ENCODE peak calls at places on chromosomes 12 and 14, in nine cellular contexts. One of them, this sample, is unnamed.

GRCh38 chr14:81211844-81212243 is 8.9 kb downstream of the GTF2A1 start:
- DNase-seq in foreskin fibroblast: peak; percentile 65
- DNase-seq in uterus: no peak
- DNase-seq in PC-3: peak; percentile 38
- DNase-seq in heart right ventricle: peak; percentile 29
- DNase-seq in neural crest cell: no peak
- DNase-seq in ovary: no peak
- DNase-seq in IMR-90: peak; percentile 17
- DNase-seq in dorsolateral prefrontal cortex: no peak
- DNase-seq in this sample: no peak

GRCh38 chr12:118058881-118059644 is 1.9 kb downstream of the WSB2 start:
- DNase-seq in heart right ventricle: no peak
- DNase-seq in PC-3: peak; percentile 70
- DNase-seq in IMR-90: peak; percentile 47
- DNase-seq in foreskin fibroblast: peak; percentile 68
- DNase-seq in neural crest cell: no peak
- DNase-seq in dorsolateral prefrontal cortex: no peak
- DNase-seq in ovary: no peak
- DNase-seq in uterus: no peak
- DNase-seq in this sample: no peak

GRCh38 chr12:113868365-113868764 is 97.8 kb downstream of the RBM19 start:
- DNase-seq in foreskin fibroblast: no peak
- DNase-seq in PC-3: no peak
- DNase-seq in neural crest cell: no peak
- DNase-seq in uterus: no peak
- DNase-seq in heart right ventricle: no peak
- DNase-seq in ovary: no peak
- DNase-seq in IMR-90: no peak
- DNase-seq in dorsolateral prefrontal cortex: no peak
- DNase-seq in this sample: no peak

GRCh38 chr12:128644664-128645296 is 179.0 kb downstream of the SLC15A4 start:
- DNase-seq in neural crest cell: peak; percentile 19
- DNase-seq in uterus: no peak
- DNase-seq in heart right ventricle: no peak
- DNase-seq in dorsolateral prefrontal cortex: no peak
- DNase-seq in PC-3: peak; percentile 45
- DNase-seq in ovary: no peak
- DNase-seq in IMR-90: no peak
- DNase-seq in foreskin fibroblast: no peak
- DNase-seq in this sample: peak; percentile 49

GRCh38 chr12:14843425-14843887 is at the start of gene ART4:
- DNase-seq in neural crest cell: no peak
- DNase-seq in uterus: no peak
- DNase-seq in foreskin fibroblast: no peak
- DNase-seq in ovary: no peak
- DNase-seq in heart right ventricle: peak; percentile 36
- DNase-seq in IMR-90: no peak
- DNase-seq in PC-3: no peak
- DNase-seq in dorsolateral prefrontal cortex: no peak
- DNase-seq in this sample: no peak

GRCh38 chr14:46140445-46140844 is 511.1 kb downstream of the RPL10L start:
- DNase-seq in heart right ventricle: no peak
- DNase-seq in PC-3: no peak
- DNase-seq in foreskin fibroblast: no peak
- DNase-seq in IMR-90: no peak
- DNase-seq in neural crest cell: no peak
- DNase-seq in uterus: no peak
- DNase-seq in dorsolateral prefrontal cortex: no peak
- DNase-seq in ovary: no peak
- DNase-seq in this sample: no peak

GRCh38 chr12:6534914-6535696 is 788 bp downstream of the GAPDH start:
- DNase-seq in foreskin fibroblast: peak; percentile 91
- DNase-seq in neural crest cell: peak; percentile 59
- DNase-seq in heart right ventricle: peak; percentile 68
- DNase-seq in ovary: peak; percentile 80
- DNase-seq in IMR-90: peak; percentile 69
- DNase-seq in dorsolateral prefrontal cortex: no peak
- DNase-seq in PC-3: peak; percentile 45
- DNase-seq in uterus: peak; percentile 74
- DNase-seq in this sample: peak; percentile 90

GRCh38 chr12:685388-685787 is 22.1 kb upstream of the NINJ2 start:
- DNase-seq in PC-3: no peak
- DNase-seq in uterus: no peak
- DNase-seq in heart right ventricle: no peak
- DNase-seq in dorsolateral prefrontal cortex: no peak
- DNase-seq in IMR-90: peak; percentile 28
- DNase-seq in ovary: no peak
- DNase-seq in foreskin fibroblast: no peak
- DNase-seq in neural crest cell: no peak
- DNase-seq in this sample: no peak

GRCh38 chr12:75556306-75556899 is 45.0 kb upstream of the KRR1 start:
- DNase-seq in uterus: no peak
- DNase-seq in PC-3: peak; percentile 49
- DNase-seq in IMR-90: no peak
- DNase-seq in ovary: no peak
- DNase-seq in neural crest cell: no peak
- DNase-seq in heart right ventricle: no peak
- DNase-seq in foreskin fibroblast: no peak
- DNase-seq in dorsolateral prefrontal cortex: no peak
- DNase-seq in this sample: no peak

GRCh38 chr12:12872934-12873275 is 18.5 kb upstream of the GPRC5A start:
- DNase-seq in uterus: no peak
- DNase-seq in neural crest cell: no peak
- DNase-seq in PC-3: peak; percentile 81
- DNase-seq in heart right ventricle: no peak
- DNase-seq in ovary: no peak
- DNase-seq in dorsolateral prefrontal cortex: no peak
- DNase-seq in foreskin fibroblast: peak; percentile 76
- DNase-seq in IMR-90: peak; percentile 83
- DNase-seq in this sample: no peak

GRCh38 chr12:100845095-100845494 is 50.5 kb downstream of the ANO4 start:
- DNase-seq in neural crest cell: no peak
- DNase-seq in ovary: no peak
- DNase-seq in PC-3: peak; percentile 45
- DNase-seq in heart right ventricle: no peak
- DNase-seq in foreskin fibroblast: peak; percentile 4
- DNase-seq in uterus: no peak
- DNase-seq in IMR-90: no peak
- DNase-seq in dorsolateral prefrontal cortex: no peak
- DNase-seq in this sample: no peak

GRCh38 chr12:97075583-97076268 is 168.7 kb downstream of the NEDD1 start:
- DNase-seq in heart right ventricle: no peak
- DNase-seq in foreskin fibroblast: no peak
- DNase-seq in PC-3: no peak
- DNase-seq in neural crest cell: no peak
- DNase-seq in dorsolateral prefrontal cortex: no peak
- DNase-seq in ovary: no peak
- DNase-seq in IMR-90: no peak
- DNase-seq in uterus: no peak
- DNase-seq in this sample: no peak

DNA sequence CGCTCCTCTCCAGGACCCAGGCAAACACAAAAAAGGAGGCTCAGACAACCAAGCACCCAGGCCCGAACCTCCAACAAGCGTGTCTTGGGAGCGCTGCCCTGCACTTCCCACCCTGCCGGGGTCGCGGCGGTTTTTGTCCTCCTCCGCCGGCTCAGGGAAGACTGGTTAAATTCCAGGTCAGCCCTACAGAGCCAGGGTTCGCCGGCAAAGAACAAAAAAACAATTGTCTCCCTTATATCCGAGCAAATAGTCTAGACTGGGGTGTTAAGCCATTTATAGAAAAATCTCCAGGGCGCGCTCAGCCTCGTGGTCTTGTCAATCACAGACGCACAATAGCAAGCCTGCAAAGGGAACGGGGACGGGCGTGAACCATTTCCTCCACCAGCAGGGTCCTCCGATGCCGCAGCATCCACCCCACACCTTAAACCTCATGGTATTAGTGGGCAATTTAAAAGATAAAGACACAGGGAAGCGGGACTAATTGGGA is 46.9 kb downstream of the BCAT1 start:
- DNase-seq in dorsolateral prefrontal cortex: peak; percentile 67
- DNase-seq in PC-3: no peak
- DNase-seq in foreskin fibroblast: peak; percentile 52
- DNase-seq in IMR-90: no peak
- DNase-seq in ovary: no peak
- DNase-seq in neural crest cell: peak; percentile 52
- DNase-seq in uterus: no peak
- DNase-seq in heart right ventricle: no peak
- DNase-seq in this sample: peak; percentile 71
- TF ChIP-seq CTCF in dorsolateral prefrontal cortex: no peak
- TF ChIP-seq CTCF in PC-3: no peak
- TF ChIP-seq CTCF in foreskin fibroblast: no peak
- TF ChIP-seq CTCF in IMR-90: no peak
- TF ChIP-seq CTCF in ovary: no peak
- TF ChIP-seq CTCF in neural crest cell: peak; percentile 30
- TF ChIP-seq CTCF in uterus: no peak
- TF ChIP-seq CTCF in heart right ventricle: no peak
- TF ChIP-seq CTCF in this sample: no peak

GRCh38 chr12:24012528-24012927 is 63.1 kb upstream of the SOX5 start:
- DNase-seq in uterus: no peak
- DNase-seq in PC-3: peak; percentile 12
- DNase-seq in neural crest cell: no peak
- DNase-seq in heart right ventricle: no peak
- DNase-seq in IMR-90: peak; percentile 23
- DNase-seq in ovary: no peak
- DNase-seq in foreskin fibroblast: no peak
- DNase-seq in dorsolateral prefrontal cortex: no peak
- DNase-seq in this sample: no peak
- TF ChIP-seq CTCF in uterus: no peak
- TF ChIP-seq CTCF in PC-3: peak; percentile 19
- TF ChIP-seq CTCF in neural crest cell: no peak
- TF ChIP-seq CTCF in heart right ventricle: peak; percentile 11
- TF ChIP-seq CTCF in IMR-90: peak; percentile 42
- TF ChIP-seq CTCF in ovary: no peak
- TF ChIP-seq CTCF in foreskin fibroblast: no peak
- TF ChIP-seq CTCF in dorsolateral prefrontal cortex: no peak
- TF ChIP-seq CTCF in this sample: no peak

DNA sequence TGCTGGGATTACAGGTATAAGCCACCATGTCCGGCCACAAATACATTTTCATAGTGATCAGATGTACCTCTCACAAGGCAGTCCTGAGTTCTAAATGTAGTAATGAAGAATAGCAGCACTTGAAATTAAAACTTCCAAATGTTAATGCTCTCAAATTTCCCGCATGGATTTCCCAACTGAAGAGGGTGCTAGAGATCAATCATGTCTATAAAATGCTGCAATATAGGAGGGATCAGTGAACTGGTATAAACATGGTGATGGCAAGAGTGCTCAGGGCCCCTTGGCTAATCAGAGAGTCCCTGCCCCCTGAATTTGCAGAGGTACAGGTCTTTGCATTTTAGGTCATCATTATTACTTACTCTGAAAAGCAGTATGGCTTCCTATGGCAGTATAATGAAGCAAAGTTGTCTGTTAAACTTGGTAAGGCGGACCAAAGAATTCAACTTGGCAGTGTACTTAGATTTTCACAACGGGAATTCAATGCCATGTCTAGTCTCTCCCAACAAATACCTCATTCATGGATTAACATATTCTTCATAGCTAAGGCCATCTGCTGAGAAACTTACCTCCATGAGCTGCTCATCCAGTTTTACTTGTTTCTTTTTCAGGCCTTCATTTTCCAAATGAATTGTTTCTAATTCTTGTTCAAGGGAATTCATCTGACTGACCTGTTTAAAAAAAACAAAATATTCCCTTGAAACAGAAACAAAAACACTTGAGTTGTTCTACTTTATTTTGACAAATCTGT is 67.0 kb upstream of the SAV1 start:
- DNase-seq in foreskin fibroblast: peak; percentile 26
- DNase-seq in ovary: no peak
- DNase-seq in dorsolateral prefrontal cortex: no peak
- DNase-seq in IMR-90: no peak
- DNase-seq in neural crest cell: no peak
- DNase-seq in heart right ventricle: no peak
- DNase-seq in PC-3: peak; percentile 54
- DNase-seq in uterus: no peak
- DNase-seq in this sample: no peak
- TF ChIP-seq CTCF in foreskin fibroblast: no peak
- TF ChIP-seq CTCF in ovary: no peak
- TF ChIP-seq CTCF in dorsolateral prefrontal cortex: no peak
- TF ChIP-seq CTCF in IMR-90: no peak
- TF ChIP-seq CTCF in neural crest cell: peak; percentile 21
- TF ChIP-seq CTCF in heart right ventricle: no peak
- TF ChIP-seq CTCF in PC-3: peak; percentile 54
- TF ChIP-seq CTCF in uterus: no peak
- TF ChIP-seq CTCF in this sample: no peak

GRCh38 chr14:99511421-99512109 is 30.4 kb downstream of the CCNK start:
- DNase-seq in ovary: peak; percentile 66
- DNase-seq in uterus: peak; percentile 21
- DNase-seq in heart right ventricle: no peak
- DNase-seq in IMR-90: peak; percentile 67
- DNase-seq in neural crest cell: no peak
- DNase-seq in foreskin fibroblast: no peak
- DNase-seq in dorsolateral prefrontal cortex: peak; percentile 46
- DNase-seq in PC-3: no peak
- DNase-seq in this sample: peak; percentile 63

GRCh38 chr14:99507860-99508640 is 26.8 kb downstream of the CCNK start:
- DNase-seq in PC-3: no peak
- DNase-seq in neural crest cell: no peak
- DNase-seq in uterus: no peak
- DNase-seq in heart right ventricle: no peak
- DNase-seq in dorsolateral prefrontal cortex: no peak
- DNase-seq in foreskin fibroblast: no peak
- DNase-seq in ovary: no peak
- DNase-seq in IMR-90: no peak
- DNase-seq in this sample: no peak

GRCh38 chr14:99509871-99510555 is 28.8 kb downstream of the CCNK start:
- DNase-seq in heart right ventricle: no peak
- DNase-seq in uterus: no peak
- DNase-seq in PC-3: no peak
- DNase-seq in foreskin fibroblast: no peak
- DNase-seq in dorsolateral prefrontal cortex: peak; percentile 32
- DNase-seq in ovary: no peak
- DNase-seq in neural crest cell: no peak
- DNase-seq in IMR-90: no peak
- DNase-seq in this sample: no peak

GRCh38 chr14:99510556-99511139 is 29.4 kb downstream of the CCNK start:
- DNase-seq in neural crest cell: no peak
- DNase-seq in uterus: no peak
- DNase-seq in heart right ventricle: no peak
- DNase-seq in IMR-90: no peak
- DNase-seq in PC-3: no peak
- DNase-seq in dorsolateral prefrontal cortex: no peak
- DNase-seq in foreskin fibroblast: no peak
- DNase-seq in ovary: no peak
- DNase-seq in this sample: no peak

DNA sequence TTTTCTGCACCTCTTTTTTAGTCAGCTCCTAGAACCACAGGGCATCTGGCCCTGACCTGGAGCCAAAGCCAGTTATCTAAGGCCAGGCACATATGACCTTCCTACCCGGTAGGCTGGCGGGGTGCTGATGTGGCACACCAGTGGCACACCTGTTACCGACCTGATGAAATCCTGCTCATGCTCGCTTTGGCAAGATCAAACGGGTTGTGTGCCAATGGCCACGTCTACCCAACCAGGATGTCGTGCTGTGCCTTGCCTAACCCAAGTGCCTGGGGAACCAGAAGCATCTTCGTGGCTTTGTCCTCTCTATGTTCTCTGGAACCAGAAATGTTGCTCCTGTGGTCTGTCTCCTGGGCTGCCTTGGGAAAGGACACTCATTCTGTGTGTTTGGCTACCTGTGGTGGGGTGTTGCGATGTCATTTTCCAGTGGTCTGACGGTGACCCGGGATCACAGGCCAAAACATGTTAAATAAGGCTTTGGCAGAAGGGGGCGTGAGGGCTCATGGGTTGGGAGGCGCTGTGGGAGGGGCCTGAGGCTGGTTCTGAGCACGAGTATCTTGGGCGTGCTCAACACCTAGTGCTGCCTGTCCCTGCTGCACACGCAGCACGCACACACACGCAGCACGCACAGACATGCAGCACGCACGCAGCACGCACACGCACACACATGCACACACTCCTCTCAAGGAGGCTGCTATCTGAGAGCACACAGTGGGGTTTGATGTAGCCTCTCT is 27.9 kb downstream of the CCNK start:
- DNase-seq in uterus: no peak
- DNase-seq in foreskin fibroblast: no peak
- DNase-seq in heart right ventricle: no peak
- DNase-seq in dorsolateral prefrontal cortex: peak; percentile 37
- DNase-seq in IMR-90: no peak
- DNase-seq in neural crest cell: no peak
- DNase-seq in ovary: no peak
- DNase-seq in PC-3: no peak
- DNase-seq in this sample: no peak
- TF ChIP-seq CTCF in uterus: no peak
- TF ChIP-seq CTCF in foreskin fibroblast: no peak
- TF ChIP-seq CTCF in heart right ventricle: no peak
- TF ChIP-seq CTCF in dorsolateral prefrontal cortex: no peak
- TF ChIP-seq CTCF in IMR-90: no peak
- TF ChIP-seq CTCF in neural crest cell: no peak
- TF ChIP-seq CTCF in ovary: no peak
- TF ChIP-seq CTCF in PC-3: no peak
- TF ChIP-seq CTCF in this sample: no peak